ENCODE peak calls at places on chromosomes 7 and 10, in six cellular contexts. One of them, this sample, is unnamed.

GRCh38 chr7:159023746-159024145 is 120.9 kb downstream of the VIPR2 start:
- DNase-seq in uterus: peak; percentile 3
- DNase-seq in AG10803: no peak
- DNase-seq in fibroblast of lung: no peak
- DNase-seq in hepatocyte: no peak
- DNase-seq in CD8-positive, alpha-beta T cell: no peak
- DNase-seq in this sample: no peak

GRCh38 chr7:139673230-139673629 is 104.6 kb downstream of the HIPK2 start:
- DNase-seq in uterus: no peak
- DNase-seq in AG10803: no peak
- DNase-seq in fibroblast of lung: no peak
- DNase-seq in hepatocyte: no peak
- DNase-seq in CD8-positive, alpha-beta T cell: no peak
- DNase-seq in this sample: no peak

GRCh38 chr7:16982640-16983103 is 100.9 kb upstream of the AGR3 start:
- DNase-seq in uterus: no peak
- DNase-seq in AG10803: peak; percentile 61
- DNase-seq in fibroblast of lung: peak; percentile 48
- DNase-seq in hepatocyte: peak; percentile 57
- DNase-seq in CD8-positive, alpha-beta T cell: peak; percentile 6
- DNase-seq in this sample: peak; percentile 66

GRCh38 chr7:27221201-27221797 is 21.3 kb upstream of the EVX1 start:
- DNase-seq in uterus: no peak
- DNase-seq in AG10803: no peak
- DNase-seq in fibroblast of lung: no peak
- DNase-seq in hepatocyte: no peak
- DNase-seq in CD8-positive, alpha-beta T cell: no peak
- DNase-seq in this sample: no peak

GRCh38 chr7:79451580-79451979 is 1.9 kb downstream of the MAGI2 start:
- DNase-seq in uterus: no peak
- DNase-seq in AG10803: no peak
- DNase-seq in fibroblast of lung: no peak
- DNase-seq in hepatocyte: no peak
- DNase-seq in CD8-positive, alpha-beta T cell: no peak
- DNase-seq in this sample: no peak

GRCh38 chr7:29106128-29106988 is 40.0 kb downstream of the CPVL start:
- DNase-seq in uterus: peak; percentile 33
- DNase-seq in AG10803: peak; percentile 67
- DNase-seq in fibroblast of lung: peak; percentile 55
- DNase-seq in hepatocyte: peak; percentile 82
- DNase-seq in CD8-positive, alpha-beta T cell: no peak
- DNase-seq in this sample: peak; percentile 68

GRCh38 chr7:10106609-10107008 is 867.1 kb upstream of the PHF14 start:
- DNase-seq in uterus: no peak
- DNase-seq in AG10803: no peak
- DNase-seq in fibroblast of lung: no peak
- DNase-seq in hepatocyte: no peak
- DNase-seq in CD8-positive, alpha-beta T cell: no peak
- DNase-seq in this sample: no peak

GRCh38 chr10:69409968-69410367 is 6.8 kb downstream of the TACR2 start:
- DNase-seq in uterus: no peak
- DNase-seq in AG10803: peak; percentile 30
- DNase-seq in fibroblast of lung: no peak
- DNase-seq in hepatocyte: no peak
- DNase-seq in CD8-positive, alpha-beta T cell: no peak
- DNase-seq in this sample: no peak

GRCh38 chr7:138247568-138248328 is 171.5 kb downstream of the AKR1D1 start:
- DNase-seq in uterus: no peak
- DNase-seq in AG10803: no peak
- DNase-seq in fibroblast of lung: peak; percentile 79
- DNase-seq in hepatocyte: no peak
- DNase-seq in CD8-positive, alpha-beta T cell: no peak
- DNase-seq in this sample: peak; percentile 15

GRCh38 chr7:143892527-143893300 is 9.3 kb downstream of the TCAF1 start:
- DNase-seq in uterus: no peak
- DNase-seq in AG10803: no peak
- DNase-seq in fibroblast of lung: peak; percentile 40
- DNase-seq in hepatocyte: no peak
- DNase-seq in CD8-positive, alpha-beta T cell: no peak
- DNase-seq in this sample: peak; percentile 59
- TF ChIP-seq CTCF in uterus: no peak
- TF ChIP-seq CTCF in AG10803: peak; percentile 38
- TF ChIP-seq CTCF in fibroblast of lung: peak; percentile 55
- TF ChIP-seq CTCF in hepatocyte: no peak
- TF ChIP-seq CTCF in CD8-positive, alpha-beta T cell: no peak
- TF ChIP-seq CTCF in this sample: peak; percentile 56

DNA sequence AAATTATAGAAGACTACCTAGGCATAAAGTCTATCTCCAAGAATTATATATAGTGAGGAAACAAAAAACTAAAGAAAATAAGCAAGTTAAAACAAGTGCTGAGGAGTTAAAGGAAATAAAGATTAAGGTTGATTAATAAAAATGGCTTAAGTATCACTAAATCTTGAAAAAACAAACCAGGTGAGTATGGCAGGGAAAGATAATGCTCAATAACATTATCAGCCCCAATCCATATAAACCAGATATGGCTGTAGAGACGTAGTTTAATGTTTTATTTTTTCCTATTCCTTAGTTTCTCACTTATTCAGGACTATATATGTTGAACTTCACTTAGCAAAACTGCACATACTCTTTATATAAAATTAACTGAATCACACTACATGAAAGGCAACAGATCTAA is 4.4 kb downstream of the WASL start:
- DNase-seq in uterus: no peak
- DNase-seq in AG10803: no peak
- DNase-seq in fibroblast of lung: no peak
- DNase-seq in hepatocyte: no peak
- DNase-seq in CD8-positive, alpha-beta T cell: no peak
- DNase-seq in this sample: no peak
- H3K4me3 ChIP-seq in uterus: no peak overlapping the region
- H3K4me3 ChIP-seq in AG10803: no peak overlapping the region
- H3K4me3 ChIP-seq in fibroblast of lung: no peak overlapping the region
- H3K4me3 ChIP-seq in hepatocyte: no peak overlapping the region
- H3K4me3 ChIP-seq in CD8-positive, alpha-beta T cell: no peak overlapping the region
- H3K4me3 ChIP-seq in this sample: no peak overlapping the region

DNA sequence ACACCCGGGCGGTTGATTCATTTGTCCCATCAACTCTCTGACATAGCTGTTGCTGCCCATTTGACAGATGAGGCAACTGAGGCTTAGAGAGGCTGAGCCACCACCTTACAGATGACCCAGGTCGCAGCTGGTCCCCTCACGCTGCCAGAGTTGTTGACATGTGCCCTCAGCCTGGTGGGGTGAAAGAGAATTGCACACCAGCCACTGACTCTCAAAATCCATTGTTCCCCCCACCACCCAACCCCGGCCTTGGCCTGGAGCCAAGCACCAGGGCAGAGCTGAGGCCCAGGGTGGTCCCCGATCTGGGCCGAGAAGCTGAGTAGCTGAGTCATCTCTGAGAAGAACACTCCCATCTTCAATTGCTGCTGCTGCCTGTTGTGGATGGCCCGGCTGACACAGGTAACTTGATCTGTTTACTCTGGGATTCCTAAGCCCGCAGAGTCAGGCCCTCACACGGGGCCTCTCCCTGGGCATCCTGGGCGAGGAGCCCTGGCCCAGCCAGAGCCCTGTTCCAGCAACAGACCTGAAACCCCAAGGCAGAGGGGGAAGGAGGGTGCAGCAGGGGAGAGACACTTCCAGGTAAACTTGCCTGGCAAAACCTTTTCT is 27.5 kb downstream of the PVRIG start:
- DNase-seq in uterus: no peak
- DNase-seq in AG10803: peak; percentile 15
- DNase-seq in fibroblast of lung: peak; percentile 80
- DNase-seq in hepatocyte: peak; percentile 86
- DNase-seq in CD8-positive, alpha-beta T cell: no peak
- DNase-seq in this sample: peak; percentile 41
- TF ChIP-seq CTCF in uterus: no peak
- TF ChIP-seq CTCF in AG10803: no peak
- TF ChIP-seq CTCF in fibroblast of lung: peak; percentile 5
- TF ChIP-seq CTCF in hepatocyte: no peak
- TF ChIP-seq CTCF in CD8-positive, alpha-beta T cell: no peak
- TF ChIP-seq CTCF in this sample: no peak

GRCh38 chr7:50782376-50783208 is at the start of gene GRB10:
- DNase-seq in uterus: peak; percentile 43
- DNase-seq in AG10803: peak; percentile 10
- DNase-seq in fibroblast of lung: peak; percentile 29
- DNase-seq in hepatocyte: peak; percentile 68
- DNase-seq in CD8-positive, alpha-beta T cell: peak; percentile 18
- DNase-seq in this sample: peak; percentile 28
- H3K4me3 ChIP-seq in uterus: peak within 1 kb of the TSS; percentile 48
- H3K4me3 ChIP-seq in AG10803: peak within 1 kb of the TSS; percentile 48
- H3K4me3 ChIP-seq in fibroblast of lung: peak within 1 kb of the TSS; percentile 34
- H3K4me3 ChIP-seq in hepatocyte: peak within 1 kb of the TSS; percentile 29
- H3K4me3 ChIP-seq in CD8-positive, alpha-beta T cell: peak within 1 kb of the TSS; percentile 31
- H3K4me3 ChIP-seq in this sample: peak within 1 kb of the TSS; percentile 50